ENCODE peak calls at places on chromosomes 13 and 19, in ten cellular contexts. H, W, D, I, E, G, Q, U, X and O are unnamed samples.

GRCh38 chr19:40601061-40601973 is at the start of gene LTBP4:
- DNase-seq in H (no peak), W (no peak), D (peak), I (no peak), E (peak), G (no peak), Q (peak), U (no peak), X (no peak), O (no peak)

GRCh38 chr19:11356676-11357550 is 1.7 kb downstream of the PLPPR2 start:
- DNase-seq in H (no peak), W (no peak), D (no peak), I (no peak), E (no peak), G (no peak), Q (no peak), U (no peak), X (no peak), O (no peak)

GRCh38 chr13:61916483-61916882 is 500.8 kb upstream of the PCDH20 start:
- DNase-seq in H (no peak), W (no peak), D (no peak), I (no peak), E (no peak), G (no peak), Q (no peak), U (no peak), X (no peak), O (no peak)

GRCh38 chr13:42110410-42111155 is 62.1 kb downstream of the DGKH start:
- DNase-seq in H (no peak), W (no peak), D (no peak), I (no peak), E (no peak), G (no peak), Q (peak), U (peak), X (peak), O (peak)

GRCh38 chr13:30796833-30797601 is 61.7 kb downstream of the ALOX5AP start:
- DNase-seq in H (no peak), W (no peak), D (no peak), I (no peak), E (no peak), G (no peak), Q (no peak), U (no peak), X (no peak), O (no peak)

GRCh38 chr13:78657699-78658629 is 991 bp downstream of the OBI1 start:
- DNase-seq in H (no peak), W (no peak), D (no peak), I (no peak), E (no peak), G (no peak), Q (peak), U (no peak), X (peak), O (no peak)

GRCh38 chr19:13859361-13859880 is 17.5 kb upstream of the NANOS3 start:
- DNase-seq in H (peak), W (no peak), D (no peak), I (no peak), E (no peak), G (no peak), Q (peak), U (no peak), X (no peak), O (no peak)

GRCh38 chr13:44879452-44880058 is 109.7 kb downstream of the NUFIP1 start:
- DNase-seq in H (no peak), W (no peak), D (peak), I (no peak), E (no peak), G (no peak), Q (no peak), U (peak), X (no peak), O (no peak)

GRCh38 chr13:70723732-70724131 is 615.5 kb upstream of the KLHL1 start:
- DNase-seq in H (no peak), W (no peak), D (no peak), I (no peak), E (no peak), G (no peak), Q (no peak), U (no peak), X (peak), O (no peak)

GRCh38 chr13:107730835-107731234 is 484.5 kb downstream of the LIG4 start:
- DNase-seq in H (no peak), W (no peak), D (no peak), I (no peak), E (no peak), G (no peak), Q (no peak), U (no peak), X (no peak), O (no peak)

GRCh38 chr13:65943024-65943423 is 1287.1 kb downstream of the PCDH9 start:
- DNase-seq in H (no peak), W (no peak), D (no peak), I (no peak), E (no peak), G (no peak), Q (no peak), U (no peak), X (no peak), O (no peak)

GRCh38 chr13:73248711-73249580 is 190.1 kb downstream of the KLF5 start:
- DNase-seq in H (no peak), W (peak), D (no peak), I (no peak), E (no peak), G (peak), Q (no peak), U (peak), X (no peak), O (no peak)

GRCh38 chr19:43423779-43424178 is 9.1 kb downstream of the TEX101 start:
- DNase-seq in H (no peak), W (no peak), D (no peak), I (no peak), E (no peak), G (no peak), Q (no peak), U (no peak), X (no peak), O (no peak)

GRCh38 chr19:5826531-5827341 is 12.8 kb downstream of the FUT6 start:
- DNase-seq in H (no peak), W (peak), D (peak), I (peak), E (peak), G (no peak), Q (peak), U (peak), X (peak), O (no peak)

GRCh38 chr19:30029721-30030510 is 87.9 kb downstream of the URI1 start:
- DNase-seq in H (no peak), W (no peak), D (no peak), I (no peak), E (no peak), G (no peak), Q (no peak), U (peak), X (no peak), O (no peak)

GRCh38 chr19:31274266-31274963 is 74.8 kb downstream of the TSHZ3 start:
- DNase-seq in H (no peak), W (no peak), D (no peak), I (no peak), E (peak), G (no peak), Q (no peak), U (no peak), X (no peak), O (no peak)

GRCh38 chr19:14089662-14090508 is 666 bp downstream of the SAMD1 start:
- DNase-seq in H (no peak), W (peak), D (peak), I (peak), E (peak), G (no peak), Q (peak), U (no peak), X (no peak), O (peak)

GRCh38 chr13:83877901-83878300 is 4.4 kb downstream of the SLITRK1 start:
- DNase-seq in H (no peak), W (no peak), D (no peak), I (no peak), E (no peak), G (no peak), Q (no peak), U (no peak), X (no peak), O (no peak)

GRCh38 chr13:41028051-41028450 is 8.9 kb upstream of the ELF1 start:
- DNase-seq in H (no peak), W (no peak), D (no peak), I (no peak), E (no peak), G (no peak), Q (no peak), U (no peak), X (no peak), O (no peak)

GRCh38 chr13:50684366-50684765 is 159.1 kb downstream of the DLEU7 start:
- DNase-seq in H (peak), W (no peak), D (peak), I (no peak), E (no peak), G (no peak), Q (no peak), U (no peak), X (no peak), O (no peak)

GRCh38 chr19:18044825-18045304 is 36.9 kb downstream of the ARRDC2 start:
- DNase-seq in H (no peak), W (peak), D (peak), I (peak), E (peak), G (no peak), Q (peak), U (no peak), X (no peak), O (peak)
- TF ChIP-seq POLR2A in H (no peak), W (no peak), D (peak), I (no peak), E (no peak), G (no peak), Q (no peak), U (no peak), X (no peak), O (no peak)

DNA sequence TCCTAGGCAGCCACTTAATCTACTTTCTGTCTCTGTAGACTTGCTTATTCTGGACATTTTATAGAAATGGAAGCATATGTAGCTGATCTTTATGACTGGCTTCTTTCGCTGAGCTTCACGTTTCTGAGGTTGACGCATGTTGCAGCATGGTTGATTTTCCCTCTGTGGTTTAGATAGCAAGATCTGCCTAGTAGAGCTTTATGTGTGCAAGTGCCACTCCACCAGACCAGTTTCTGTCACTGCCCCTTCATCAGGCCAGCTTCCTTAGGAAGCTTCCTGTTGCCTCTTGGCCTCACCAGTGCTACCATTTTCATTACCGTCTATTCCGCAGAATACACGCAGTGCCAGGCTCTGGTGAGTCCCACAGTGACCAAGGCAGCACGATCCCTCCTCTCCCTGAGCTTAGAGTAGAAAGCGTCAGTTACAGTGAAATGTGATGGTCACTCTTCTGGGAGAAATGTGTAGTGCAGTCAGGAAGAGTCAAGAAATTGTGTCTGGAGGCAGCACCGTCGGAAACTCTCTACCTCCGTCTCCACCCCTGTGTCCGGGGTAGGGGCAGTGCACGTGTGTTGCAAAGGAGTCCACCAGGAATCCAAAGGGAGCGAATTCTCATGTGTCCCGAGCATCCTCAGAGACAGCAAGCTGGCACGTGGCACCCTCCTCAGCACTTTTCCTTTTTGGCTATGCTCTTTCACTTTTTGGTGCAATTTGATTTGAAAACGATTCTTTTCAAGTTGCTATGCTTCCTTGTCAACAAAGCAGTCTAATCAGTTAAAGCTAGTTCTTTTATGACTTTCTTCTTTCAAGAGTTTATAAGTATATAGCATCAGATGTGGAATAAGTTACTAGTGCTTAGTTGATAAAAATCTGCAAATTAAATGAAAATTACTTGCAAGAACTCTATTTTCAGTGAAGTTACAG is 45.4 kb upstream of the GPR183 start:
- DNase-seq in H (peak), W (no peak), D (no peak), I (no peak), E (no peak), G (no peak), Q (no peak), U (no peak), X (no peak), O (no peak)
- TF ChIP-seq POLR2AphosphoS5 in H (no peak), W (no peak), D (no peak), I (no peak), E (no peak), G (no peak), Q (no peak), U (no peak), X (no peak), O (no peak)

DNA sequence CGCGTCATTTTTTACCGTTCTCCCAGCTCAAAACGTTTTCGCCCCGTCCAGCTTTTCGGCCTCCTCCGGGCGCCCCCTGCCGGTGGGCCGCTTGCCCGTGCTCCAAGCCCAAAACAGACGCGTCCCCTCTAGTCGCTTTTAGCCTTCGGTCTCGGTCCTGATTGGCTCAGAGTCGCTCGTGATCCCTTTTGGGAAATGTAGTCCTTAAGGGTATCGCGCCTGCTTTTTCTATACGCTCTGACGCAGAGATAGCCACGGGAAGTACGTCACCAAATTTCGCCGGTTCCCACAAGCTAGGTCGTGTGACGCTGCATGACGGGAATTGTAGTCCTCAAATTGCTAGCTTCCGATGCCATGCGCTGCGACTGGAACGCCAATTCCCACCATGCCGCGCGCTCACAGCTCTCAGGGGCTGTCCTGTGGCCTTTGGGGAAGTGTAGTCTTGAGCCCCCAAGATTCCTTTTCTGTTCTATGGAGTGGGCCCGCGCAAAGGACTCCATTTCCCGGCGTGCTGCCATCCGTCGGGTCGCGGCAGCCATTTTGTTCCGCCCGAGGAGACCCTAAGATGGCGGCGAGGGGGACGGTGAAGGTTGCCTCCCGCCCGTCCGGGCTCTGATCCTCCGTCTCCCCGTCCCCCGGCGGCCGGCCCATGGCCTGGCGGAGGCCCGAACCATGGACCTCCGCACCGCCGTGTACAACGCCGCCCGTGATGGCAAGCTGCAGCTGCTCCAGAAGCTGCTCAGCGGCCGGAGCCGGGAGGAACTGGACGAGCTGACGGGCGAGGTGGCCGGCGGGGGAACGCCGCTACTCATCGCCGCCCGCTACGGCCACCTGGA is at the start of gene FEM1A:
- DNase-seq in H (peak), W (peak), D (peak), I (peak), E (peak), G (peak), Q (peak), U (peak), X (peak), O (peak)
- TF ChIP-seq POLR2A in H (peak), W (no peak), D (peak), I (no peak), E (peak), G (peak), Q (peak), U (peak), X (peak), O (peak)

GRCh38 chr19:55223291-55224037 is 5.1 kb downstream of the TMEM86B start:
- DNase-seq in H (no peak), W (no peak), D (no peak), I (no peak), E (no peak), G (no peak), Q (no peak), U (no peak), X (no peak), O (no peak)

GRCh38 chr19:55225415-55225958 is 3.1 kb downstream of the TMEM86B start:
- DNase-seq in H (no peak), W (no peak), D (no peak), I (no peak), E (no peak), G (no peak), Q (no peak), U (no peak), X (no peak), O (peak)

GRCh38 chr19:55216461-55217198 is 7.3 kb upstream of the PTPRH start:
- DNase-seq in H (no peak), W (peak), D (peak), I (peak), E (peak), G (peak), Q (peak), U (peak), X (peak), O (no peak)

GRCh38 chr19:55224038-55224665 is 4.4 kb downstream of the TMEM86B start:
- DNase-seq in H (no peak), W (no peak), D (no peak), I (no peak), E (no peak), G (no peak), Q (no peak), U (no peak), X (no peak), O (no peak)

GRCh38 chr19:55220525-55220924 is 8.0 kb downstream of the TMEM86B start:
- DNase-seq in H (no peak), W (no peak), D (no peak), I (no peak), E (no peak), G (no peak), Q (no peak), U (no peak), X (no peak), O (no peak)
- TF ChIP-seq POLR2AphosphoS5 in H (no peak), W (no peak), D (no peak), I (no peak), E (no peak), G (no peak), Q (no peak), U (no peak), X (no peak), O (no peak)

GRCh38 chr19:47035495-47036232 is 12.8 kb downstream of the TMEM160 start:
- DNase-seq in H (peak), W (peak), D (peak), I (peak), E (peak), G (no peak), Q (peak), U (peak), X (peak), O (peak)
- TF ChIP-seq POLR2A in H (no peak), W (no peak), D (peak), I (no peak), E (no peak), G (no peak), Q (peak), U (peak), X (peak), O (no peak)

GRCh38 chr13:26436914-26437313 is 120.6 kb upstream of the WASF3 start:
- DNase-seq in H (no peak), W (no peak), D (no peak), I (no peak), E (no peak), G (no peak), Q (no peak), U (no peak), X (no peak), O (no peak)

GRCh38 chr13:26433776-26434175 is 123.7 kb upstream of the WASF3 start:
- DNase-seq in H (no peak), W (no peak), D (no peak), I (no peak), E (no peak), G (no peak), Q (no peak), U (no peak), X (no peak), O (no peak)
- TF ChIP-seq POLR2AphosphoS5 in H (no peak), W (no peak), D (peak), I (no peak), E (no peak), G (no peak), Q (no peak), U (no peak), X (no peak), O (no peak)

DNA sequence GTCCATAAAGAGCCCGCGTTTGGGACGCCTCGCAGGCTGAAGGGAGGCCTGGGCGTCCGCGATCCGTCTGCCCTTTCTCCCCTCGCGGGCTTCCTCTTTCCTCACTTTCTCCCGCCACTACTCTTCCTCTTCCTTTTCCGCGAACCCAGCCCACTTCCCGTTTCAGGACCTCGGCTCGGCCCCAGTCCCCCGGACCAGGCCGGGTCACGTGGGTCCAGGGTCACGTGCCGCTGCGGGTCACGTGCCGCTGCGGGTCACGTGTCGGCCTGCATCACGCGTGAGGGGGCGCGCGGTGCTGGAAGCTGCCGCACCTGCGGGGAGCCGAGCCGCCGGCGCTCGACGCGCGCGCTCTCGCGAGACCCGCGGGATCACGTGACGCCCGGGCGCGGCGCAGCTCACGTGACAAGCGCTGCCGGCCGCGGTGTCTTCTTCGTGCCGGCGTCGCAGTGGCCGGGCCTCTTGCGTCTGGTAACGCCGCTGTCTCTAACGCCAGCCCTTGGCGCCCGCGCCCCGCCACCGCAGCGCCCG is at the start of gene LAMP1:
- DNase-seq in H (peak), W (peak), D (peak), I (peak), E (peak), G (peak), Q (peak), U (peak), X (peak), O (peak)
- TF ChIP-seq POLR2A in H (peak), W (no peak), D (peak), I (no peak), E (no peak), G (no peak), Q (peak), U (no peak), X (peak), O (peak)

DNA sequence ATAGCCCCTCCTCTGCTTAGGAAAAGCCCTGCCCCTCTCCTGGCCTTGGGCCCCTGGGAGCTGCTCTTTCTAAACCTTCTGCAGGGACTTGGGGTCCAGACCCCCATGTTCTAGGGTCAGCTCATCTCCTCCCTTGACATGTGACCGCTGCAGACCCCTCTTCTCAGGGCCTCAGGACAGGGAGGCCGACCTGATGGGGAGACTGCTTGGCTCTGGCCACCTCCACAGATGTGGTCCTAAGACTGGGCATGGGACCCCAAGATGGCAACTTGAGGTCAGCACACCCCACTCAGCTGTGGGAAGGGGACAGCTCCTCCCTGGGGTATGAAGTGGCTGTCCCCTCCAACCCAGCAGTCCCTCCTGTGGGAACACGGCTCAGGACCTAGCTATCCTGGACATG is 3.9 kb upstream of the SIX5 start:
- DNase-seq in H (no peak), W (no peak), D (no peak), I (no peak), E (no peak), G (no peak), Q (no peak), U (no peak), X (no peak), O (no peak)
- TF ChIP-seq POLR2AphosphoS5 in H (no peak), W (no peak), D (no peak), I (no peak), E (no peak), G (peak), Q (no peak), U (no peak), X (no peak), O (peak)

GRCh38 chr19:15432629-15433518 is 14.1 kb upstream of the AKAP8L start:
- DNase-seq in H (no peak), W (peak), D (peak), I (peak), E (peak), G (no peak), Q (peak), U (peak), X (peak), O (peak)
- TF ChIP-seq POLR2A in H (no peak), W (no peak), D (no peak), I (no peak), E (no peak), G (peak), Q (peak), U (no peak), X (peak), O (peak)